ENCODE peak calls at places on chromosomes 5 and 9, in ten cellular contexts. G is esophagus squamous epithelium, T is IMR-90, U is Calu3, N is right lobe of liver, H is retinal pigment epithelial cell, X is dorsolateral prefrontal cortex, K is GM12865, P is foreskin fibroblast, Z is tibial nerve. Y is an unnamed sample.

GRCh38 chr5:153903321-153903720 is 135.4 kb downstream of the FAM114A2 start:
- DNase-seq in G (no peak), T (no peak), U (no peak), N (no peak), H (no peak), X (no peak), K (no peak), P (no peak), Z (no peak), Y (no peak)

GRCh38 chr9:123355761-123356520 is at the start of gene CRB2:
- DNase-seq in G (no peak), T (no peak), U (no peak), N (no peak), H (no peak), X (peak), K (no peak), P (no peak), Z (no peak), Y (no peak)

GRCh38 chr5:164472150-164472549 is 966.7 kb downstream of the MAT2B start:
- DNase-seq in G (no peak), T (no peak), U (no peak), N (no peak), H (no peak), X (no peak), K (no peak), P (no peak), Z (no peak), Y (no peak)

GRCh38 chr5:32092938-32093812 is 80.9 kb downstream of the GOLPH3 start:
- DNase-seq in G (no peak), T (peak), U (peak), N (no peak), H (peak), X (no peak), K (peak), P (peak), Z (peak), Y (no peak)

GRCh38 chr5:132775439-132776076 is 1.5 kb downstream of the SEPTIN8 start:
- DNase-seq in G (no peak), T (no peak), U (no peak), N (no peak), H (peak), X (no peak), K (no peak), P (no peak), Z (no peak), Y (peak)

GRCh38 chr9:120750421-120750820 is 36.2 kb upstream of the MEGF9 start:
- DNase-seq in G (no peak), T (no peak), U (no peak), N (no peak), H (no peak), X (no peak), K (no peak), P (no peak), Z (no peak), Y (no peak)

GRCh38 chr9:7500521-7500920 is 299.1 kb downstream of the DMAC1 start:
- DNase-seq in G (no peak), T (no peak), U (no peak), N (no peak), H (no peak), X (no peak), K (no peak), P (no peak), Z (no peak), Y (no peak)

GRCh38 chr9:95857122-95857521 is 18.4 kb upstream of the ERCC6L2 start:
- DNase-seq in G (no peak), T (peak), U (peak), N (no peak), H (peak), X (no peak), K (peak), P (no peak), Z (no peak), Y (no peak)

GRCh38 chr9:115668506-115668905 is 485.1 kb upstream of the PAPPA start:
- DNase-seq in G (no peak), T (peak), U (no peak), N (no peak), H (no peak), X (no peak), K (no peak), P (peak), Z (no peak), Y (no peak)

GRCh38 chr5:132557425-132557805 is 638 bp downstream of the RAD50 start:
- DNase-seq in G (no peak), T (peak), U (peak), N (peak), H (peak), X (no peak), K (peak), P (peak), Z (no peak), Y (no peak)

GRCh38 chr9:137241490-137242328 is 622 bp downstream of the TUBB4B start:
- DNase-seq in G (no peak), T (peak), U (peak), N (no peak), H (no peak), X (no peak), K (peak), P (peak), Z (peak), Y (no peak)

DNA sequence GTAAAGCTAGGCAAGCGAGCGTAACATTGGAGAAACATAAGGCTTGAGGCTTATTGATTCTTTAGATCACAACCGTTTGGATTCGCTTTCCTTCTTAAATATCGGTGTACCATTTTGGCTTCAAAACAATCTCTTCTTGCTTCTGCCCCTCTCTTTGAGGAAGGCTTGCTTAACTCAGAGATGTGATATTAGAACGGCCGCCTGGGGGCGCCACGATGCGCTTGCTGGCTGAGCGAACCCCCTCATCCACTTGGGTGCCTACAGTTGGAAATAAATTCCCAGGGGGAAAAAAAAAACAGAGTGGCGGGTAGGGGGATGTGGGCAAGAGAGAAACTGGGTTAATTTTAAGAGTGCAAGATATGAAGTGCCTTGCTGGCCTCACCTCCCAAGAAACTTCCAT is 116.0 kb downstream of the DPYSL3 start:
- DNase-seq in G (no peak), T (no peak), U (peak), N (no peak), H (no peak), X (no peak), K (no peak), P (no peak), Z (no peak), Y (no peak)
- TF ChIP-seq CTCF in G (no peak), T (peak), U (no peak), N (no peak), H (peak), X (no peak), K (peak), P (no peak), Z (no peak), Y (peak)

GRCh38 chr9:129735546-129735945 is 17.3 kb downstream of the PTGES start:
- DNase-seq in G (no peak), T (no peak), U (no peak), N (no peak), H (no peak), X (no peak), K (no peak), P (no peak), Z (no peak), Y (no peak)

GRCh38 chr9:129732946-129733631 is 19.8 kb downstream of the PTGES start:
- DNase-seq in G (no peak), T (no peak), U (no peak), N (no peak), H (no peak), X (no peak), K (no peak), P (no peak), Z (no peak), Y (no peak)

GRCh38 chr9:129736334-129736733 is 16.5 kb downstream of the PTGES start:
- DNase-seq in G (no peak), T (no peak), U (no peak), N (no peak), H (no peak), X (no peak), K (no peak), P (no peak), Z (no peak), Y (no peak)

GRCh38 chr9:129731477-129732085 is 21.3 kb downstream of the PTGES start:
- DNase-seq in G (no peak), T (no peak), U (no peak), N (no peak), H (no peak), X (no peak), K (no peak), P (no peak), Z (no peak), Y (no peak)

DNA sequence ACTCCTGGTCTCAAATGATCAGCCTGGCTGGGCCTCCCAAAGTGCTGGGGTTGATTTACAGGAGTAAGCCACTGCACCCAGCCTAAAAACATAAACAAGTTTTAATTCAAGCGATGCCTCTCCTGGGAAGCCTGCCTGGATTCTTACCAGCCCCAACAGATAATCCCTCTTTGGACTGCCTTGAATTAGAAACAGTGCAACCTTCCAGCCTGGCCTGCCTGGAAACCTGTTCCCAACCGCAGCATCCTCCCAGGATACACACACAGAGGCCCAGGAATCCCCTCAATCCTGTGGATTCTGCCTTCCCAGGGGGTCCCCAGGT is 19.2 kb downstream of the PTGES start:
- DNase-seq in G (no peak), T (no peak), U (no peak), N (no peak), H (no peak), X (no peak), K (no peak), P (no peak), Z (no peak), Y (no peak)
- TF ChIP-seq CTCF in G (no peak), T (no peak), U (no peak), N (no peak), H (no peak), X (no peak), K (no peak), P (no peak), Z (no peak), Y (no peak)

DNA sequence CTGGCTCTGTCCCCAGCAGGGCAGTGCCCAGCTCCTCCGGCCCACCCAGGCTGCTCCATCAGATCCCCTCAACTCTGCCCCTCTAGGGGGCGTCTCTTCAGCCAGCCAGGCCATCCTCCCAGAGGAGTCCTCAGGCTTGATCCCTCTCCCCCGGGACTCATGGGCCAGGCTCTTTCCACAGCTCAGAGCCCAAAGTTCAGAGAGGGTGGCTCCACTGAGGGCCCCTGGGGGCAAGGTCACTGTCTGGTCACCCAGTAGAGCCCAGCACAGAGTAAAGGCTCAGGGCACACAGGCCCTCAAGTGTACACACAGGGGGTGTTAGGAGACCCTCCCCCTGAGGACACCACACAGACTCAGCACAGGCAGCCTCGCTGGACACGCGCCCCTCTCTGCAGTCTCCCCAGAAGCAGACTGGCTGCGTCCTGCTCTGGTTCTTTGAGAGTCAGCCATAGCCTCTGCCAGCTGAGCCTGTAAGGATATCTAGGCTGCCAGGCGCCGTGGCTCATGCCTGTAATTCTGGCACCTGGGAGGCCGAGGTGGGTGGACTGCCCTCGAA is 64.8 kb downstream of the PAX5 start:
- DNase-seq in G (no peak), T (no peak), U (no peak), N (no peak), H (no peak), X (no peak), K (no peak), P (no peak), Z (no peak), Y (no peak)
- TF ChIP-seq CTCF in G (no peak), T (no peak), U (no peak), N (no peak), H (peak), X (no peak), K (no peak), P (no peak), Z (no peak), Y (peak)

DNA sequence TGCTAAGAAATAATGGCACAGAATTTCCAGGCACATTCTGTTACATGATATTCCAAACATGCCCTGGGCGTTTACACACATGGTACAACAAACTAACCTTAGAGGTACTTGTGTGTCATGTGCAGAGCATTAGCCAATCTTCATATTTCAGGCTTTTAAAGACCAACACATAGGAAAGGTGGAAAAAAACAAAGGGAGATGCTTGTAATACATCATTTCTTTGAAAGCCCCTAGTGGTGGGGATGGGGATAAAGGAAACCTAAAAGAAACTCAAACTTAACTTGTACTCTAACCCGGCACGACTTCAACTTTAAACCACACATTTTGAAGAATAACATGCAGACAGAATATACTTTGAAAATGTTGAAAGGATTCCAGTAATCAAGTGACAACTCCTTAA is 133.6 kb downstream of the PTPRD start:
- DNase-seq in G (no peak), T (no peak), U (no peak), N (no peak), H (no peak), X (no peak), K (no peak), P (no peak), Z (no peak), Y (no peak)
- TF ChIP-seq CTCF in G (peak), T (no peak), U (no peak), N (no peak), H (peak), X (peak), K (peak), P (peak), Z (no peak), Y (peak)

GRCh38 chr9:88077071-88077617 is 61.1 kb downstream of the SPATA31C2 start:
- DNase-seq in G (no peak), T (no peak), U (no peak), N (no peak), H (no peak), X (no peak), K (no peak), P (no peak), Z (no peak), Y (no peak)

GRCh38 chr9:88074931-88075330 is 63.3 kb downstream of the SPATA31C2 start:
- DNase-seq in G (no peak), T (no peak), U (no peak), N (no peak), H (no peak), X (no peak), K (no peak), P (no peak), Z (no peak), Y (no peak)

GRCh38 chr9:88075966-88076285 is 62.3 kb downstream of the SPATA31C2 start:
- DNase-seq in G (no peak), T (no peak), U (no peak), N (no peak), H (no peak), X (no peak), K (no peak), P (no peak), Z (no peak), Y (no peak)

GRCh38 chr9:88072831-88073365 is 65.4 kb downstream of the SPATA31C2 start:
- DNase-seq in G (no peak), T (no peak), U (no peak), N (no peak), H (no peak), X (no peak), K (no peak), P (peak), Z (no peak), Y (no peak)

DNA sequence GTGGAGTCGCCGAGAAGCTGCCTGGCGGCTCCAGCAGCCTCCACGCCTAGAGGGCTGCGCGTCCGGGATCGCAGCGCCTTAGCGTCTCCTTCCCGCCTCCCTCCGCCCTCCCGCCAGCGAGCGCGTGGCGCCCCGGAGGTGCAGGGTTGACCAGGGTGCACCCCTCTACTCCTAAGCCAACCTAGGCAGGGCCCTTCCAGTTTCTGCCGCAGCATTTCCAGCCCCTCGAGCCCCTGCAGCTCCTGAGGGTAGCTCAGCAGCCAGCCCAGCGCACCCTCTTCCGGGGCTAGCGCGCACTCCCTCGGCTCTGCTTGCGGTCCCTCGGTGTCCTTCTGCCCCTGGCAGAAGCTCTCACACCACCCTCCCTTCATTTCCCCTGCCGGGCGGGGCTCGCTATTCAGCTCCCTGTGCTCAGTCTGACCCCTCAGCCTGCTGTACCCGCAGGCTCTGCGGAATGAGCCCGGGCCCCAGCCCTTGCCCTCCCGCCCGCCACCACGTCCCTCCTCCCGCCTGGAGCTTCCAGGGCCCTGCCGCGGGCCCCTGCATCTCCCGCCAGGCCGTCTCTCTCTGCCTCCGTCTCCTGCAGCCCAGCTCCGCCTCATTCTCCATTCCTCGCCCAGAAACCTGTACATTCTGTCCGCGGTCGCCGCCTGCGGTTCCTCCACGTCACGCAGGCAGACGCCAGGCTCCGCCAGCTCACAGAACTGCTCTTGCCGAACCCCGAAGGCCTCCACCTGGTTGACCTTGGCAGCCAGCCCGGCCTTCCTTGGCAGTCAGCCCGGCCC is 61.8 kb downstream of the SPATA31C2 start:
- DNase-seq in G (no peak), T (peak), U (peak), N (peak), H (peak), X (peak), K (no peak), P (peak), Z (peak), Y (peak)
- TF ChIP-seq CTCF in G (peak), T (no peak), U (no peak), N (no peak), H (peak), X (peak), K (no peak), P (no peak), Z (no peak), Y (peak)

Y was measured in chondrocyte.